ENCODE peak calls at places on chromosomes 13 and 19, in seven cellular contexts. P is stomach, B is cardiac muscle cell, L is coronary artery, O is upper lobe of left lung, M is uterus, H is choroid plexus epithelial cell. N is an unnamed sample.

GRCh38 chr13:65748227-65748626 is 1481.9 kb downstream of the PCDH9 start:
- DNase-seq in M (no peak), H (no peak), B (no peak), P (no peak), O (peak), L (no peak), N (no peak)

GRCh38 chr19:35142531-35143230 is 374 bp upstream of the FXYD7 start:
- DNase-seq in H (peak), M (no peak), O (peak), L (no peak), P (peak), B (peak), N (no peak)

GRCh38 chr13:27450921-27451461 is 627 bp upstream of the MTIF3 start:
- DNase-seq in M (peak), B (peak), L (no peak), H (peak), P (peak), O (peak), N (no peak)

GRCh38 chr19:18156841-18157464 is 4.0 kb downstream of the PIK3R2 start:
- DNase-seq in B (peak), P (peak), L (no peak), H (peak), M (peak), O (peak), N (peak)

GRCh38 chr13:113588394-113589111 is 4.0 kb downstream of the TFDP1 start:
- DNase-seq in O (no peak), P (peak), L (peak), M (peak), H (no peak), B (no peak), N (no peak)

GRCh38 chr19:21586341-21587116 is 81.1 kb downstream of the ZNF429 start:
- DNase-seq in M (no peak), H (no peak), B (peak), P (peak), O (peak), L (no peak), N (no peak)

GRCh38 chr19:15107056-15108010 is at the start of gene SYDE1:
- DNase-seq in P (no peak), M (peak), L (peak), H (peak), O (peak), B (peak), N (no peak)

GRCh38 chr13:75223981-75224742 is 257.8 kb downstream of the TBC1D4 start:
- DNase-seq in H (no peak), L (no peak), O (no peak), M (no peak), P (no peak), B (no peak), N (no peak)

GRCh38 chr13:60439201-60439600 is 42.2 kb downstream of the TDRD3 start:
- DNase-seq in L (no peak), H (no peak), O (no peak), P (no peak), B (no peak), M (no peak), N (no peak)

GRCh38 chr13:104953588-104953987 is 1581.9 kb downstream of the EFNB2 start:
- DNase-seq in O (no peak), B (no peak), L (no peak), H (peak), M (no peak), P (no peak), N (no peak)

GRCh38 chr19:5332501-5332900 is 8.1 kb downstream of the PTPRS start:
- DNase-seq in M (no peak), L (no peak), H (no peak), B (no peak), P (no peak), O (no peak), N (no peak)

GRCh38 chr13:49827336-49827735 is 34.9 kb upstream of the KPNA3 start:
- DNase-seq in H (no peak), L (no peak), O (no peak), B (no peak), M (no peak), P (no peak), N (no peak)
- TF ChIP-seq CTCF in H (no peak), L (no peak), O (no peak), B (no peak), M (no peak), P (no peak), N (no peak)

GRCh38 chr19:1125601-1126533 is 22.1 kb downstream of the GPX4 start:
- DNase-seq in H (no peak), L (no peak), B (no peak), O (peak), M (no peak), P (no peak), N (no peak)
- H3K4me3 ChIP-seq in H (no peak), L (no peak), B (no peak), O (no peak), M (no peak), P (no peak), N (no peak)

GRCh38 chr19:38413416-38413815 is 10.5 kb downstream of the FAM98C start:
- DNase-seq in B (no peak), O (no peak), M (no peak), H (no peak), L (no peak), P (no peak), N (no peak)

GRCh38 chr19:38420935-38421334 is 5.1 kb downstream of the RASGRP4 start:
- DNase-seq in H (no peak), P (no peak), O (no peak), B (no peak), M (no peak), L (no peak), N (no peak)

GRCh38 chr19:38417544-38418506 is 8.2 kb downstream of the RASGRP4 start:
- DNase-seq in P (peak), M (no peak), O (peak), L (no peak), H (no peak), B (peak), N (no peak)

GRCh38 chr19:38412961-38413360 is 10.1 kb downstream of the FAM98C start:
- DNase-seq in P (no peak), B (peak), M (no peak), O (peak), H (no peak), L (no peak), N (no peak)

GRCh38 chr19:38417146-38417543 is 8.9 kb downstream of the RASGRP4 start:
- DNase-seq in H (no peak), O (no peak), M (no peak), L (no peak), B (no peak), P (no peak), N (no peak)
- TF ChIP-seq CTCF in H (no peak), O (no peak), M (no peak), L (no peak), B (no peak), P (no peak), N (no peak)

GRCh38 chr13:40583738-40584137 is 82.7 kb downstream of the FOXO1 start:
- DNase-seq in L (no peak), H (no peak), B (no peak), P (no peak), O (no peak), M (no peak), N (no peak)
- H3K4me3 ChIP-seq in L (no peak), H (no peak), B (no peak), P (no peak), O (no peak), M (no peak), N (no peak)

GRCh38 chr19:45152504-45153338 is 8.1 kb downstream of the NKPD1 start:
- DNase-seq in M (peak), L (no peak), H (peak), B (no peak), O (peak), P (peak), N (no peak)
- TF ChIP-seq CTCF in M (no peak), L (no peak), H (peak), B (no peak), O (no peak), P (no peak), N (no peak)

DNA sequence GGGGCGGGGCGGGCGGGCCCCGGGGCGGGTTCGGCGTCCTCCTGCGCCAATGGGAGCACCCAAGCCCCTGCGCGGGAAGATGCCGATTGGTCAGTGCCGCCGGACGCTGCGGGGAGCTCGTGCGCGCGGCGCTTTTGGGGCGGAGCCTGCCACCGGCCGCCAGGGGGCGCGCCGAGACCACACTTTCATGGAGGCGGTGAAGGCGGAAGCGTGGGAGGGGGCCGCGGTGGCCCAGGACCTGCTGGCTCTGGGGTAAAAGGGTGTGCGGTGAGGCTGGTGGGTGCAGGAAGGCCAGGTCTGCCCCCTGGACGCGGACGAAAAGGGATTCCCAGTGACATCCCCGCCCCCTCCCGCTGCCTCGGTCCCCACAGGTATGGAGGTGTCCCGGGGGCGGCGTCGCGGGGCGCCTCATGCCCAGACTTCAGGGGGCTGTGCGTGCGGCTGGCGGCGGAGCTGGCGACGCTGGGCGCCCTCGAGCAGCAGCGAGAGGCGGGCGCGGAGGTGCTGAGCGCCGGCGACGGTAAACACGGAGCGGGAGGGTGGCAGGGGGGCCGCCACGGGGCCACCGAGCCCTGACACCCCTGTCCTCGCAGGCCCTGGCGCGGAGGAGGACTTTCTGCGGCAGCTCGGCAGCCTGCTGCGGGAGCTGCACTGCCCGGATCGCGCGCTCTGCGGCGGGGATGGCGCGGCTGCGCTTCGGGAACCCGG is at the start of gene FAM98C:
- DNase-seq in O (peak), H (peak), P (peak), B (peak), M (peak), L (peak), N (peak)
- H3K4me3 ChIP-seq in O (peak), H (peak), P (peak), B (peak), M (peak), L (peak), N (peak)

GRCh38 chr19:49929611-49930482 is 543 bp upstream of the NUP62 start:
- DNase-seq in H (peak), P (peak), L (peak), B (peak), O (peak), M (peak), N (peak)
- TF ChIP-seq CTCF in H (no peak), P (peak), L (no peak), B (no peak), O (peak), M (no peak), N (no peak)

DNA sequence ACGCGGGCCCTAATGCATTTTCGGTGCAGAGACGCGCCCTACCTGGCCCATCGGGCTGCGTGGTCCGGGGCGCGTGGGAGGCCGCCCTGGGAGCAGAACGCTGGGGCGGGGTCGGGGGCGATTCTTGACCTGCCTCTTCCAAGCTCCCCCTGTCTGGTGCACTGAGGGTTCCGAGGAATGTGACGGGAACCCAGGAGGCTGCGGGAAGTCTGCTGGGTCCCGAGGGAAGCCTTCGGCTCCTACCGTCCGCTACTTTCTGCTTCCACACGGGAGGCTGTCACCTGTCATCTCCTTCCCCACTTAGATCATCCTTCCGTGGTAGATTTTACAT is 768 bp upstream of the SPRYD7 start:
- DNase-seq in L (no peak), P (no peak), M (no peak), H (no peak), O (peak), B (no peak), N (no peak)
- H3K4me3 ChIP-seq in L (peak), P (peak), M (peak), H (peak), O (peak), B (peak), N (peak)

DNA sequence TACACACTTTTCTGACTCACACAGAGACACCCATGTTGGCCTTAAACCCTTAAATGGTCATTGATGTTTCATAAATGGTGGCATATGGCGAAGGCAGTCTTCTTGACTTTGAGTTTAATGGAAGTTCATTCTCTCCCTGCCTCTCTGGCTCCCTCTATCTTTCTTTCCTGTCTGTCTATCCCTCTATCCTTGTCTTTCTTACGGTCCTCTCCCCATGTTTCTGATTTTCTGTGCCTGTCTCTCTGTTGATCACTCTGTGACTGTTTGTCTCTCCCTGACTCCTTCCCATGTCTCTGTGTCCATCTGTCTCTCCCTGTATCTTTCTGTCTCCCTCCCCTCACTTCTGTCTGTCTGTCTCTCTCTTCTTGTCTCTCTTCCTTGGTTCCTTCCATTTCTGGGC is 43.2 kb upstream of the SHKBP1 start:
- DNase-seq in P (no peak), L (no peak), H (peak), O (no peak), M (no peak), B (no peak), N (no peak)
- TF ChIP-seq CTCF in P (no peak), L (no peak), H (peak), O (no peak), M (no peak), B (peak), N (peak)

GRCh38 chr13:103004790-103005307 is 61.4 kb downstream of the SLC10A2 start:
- DNase-seq in M (no peak), L (no peak), O (no peak), H (no peak), P (no peak), B (peak), N (no peak)

GRCh38 chr13:103007427-103007762 is 58.8 kb downstream of the SLC10A2 start:
- DNase-seq in H (no peak), B (no peak), M (no peak), P (no peak), O (no peak), L (no peak), N (no peak)

GRCh38 chr13:103009061-103009840 is 57.0 kb downstream of the SLC10A2 start:
- DNase-seq in O (no peak), M (no peak), H (peak), L (no peak), B (no peak), P (no peak), N (no peak)

GRCh38 chr13:103002279-103002678 is 63.9 kb downstream of the SLC10A2 start:
- DNase-seq in L (no peak), M (no peak), B (peak), O (no peak), P (no peak), H (no peak), N (no peak)

DNA sequence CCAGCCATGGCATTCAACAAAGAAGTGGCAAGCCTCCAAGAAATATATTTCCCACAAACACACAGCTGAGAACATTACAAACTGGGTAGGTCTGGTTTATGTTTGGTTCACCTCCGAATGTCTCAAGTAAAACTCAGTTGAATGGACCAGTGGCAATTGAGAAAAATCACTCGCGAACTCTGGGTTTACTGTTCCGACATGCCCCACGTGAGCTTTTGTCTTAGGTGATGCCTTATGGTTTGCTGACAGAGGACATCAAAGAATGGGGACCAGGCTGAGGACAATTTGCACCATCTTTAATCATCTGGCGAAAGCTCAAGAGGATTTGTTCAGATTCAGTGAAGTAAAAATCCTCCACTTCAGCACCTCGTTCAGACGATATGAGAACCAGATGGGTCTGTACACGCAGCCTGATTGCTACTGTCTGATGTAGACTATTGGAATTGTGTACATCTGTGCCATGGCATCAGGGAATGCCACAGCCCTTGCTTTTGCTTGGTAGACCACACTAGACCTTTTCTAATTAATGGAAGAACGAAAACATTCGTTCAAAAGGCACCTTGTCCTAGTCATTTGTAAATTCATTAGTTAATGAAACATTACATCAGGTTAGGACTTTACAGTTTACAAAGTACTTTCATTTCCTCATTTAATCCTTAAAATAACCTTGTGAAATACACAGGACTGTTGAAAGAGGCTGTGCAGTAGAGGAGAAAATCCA is 59.4 kb downstream of the SLC10A2 start:
- DNase-seq in O (no peak), H (no peak), L (no peak), M (no peak), P (no peak), B (peak), N (no peak)
- H3K4me3 ChIP-seq in O (no peak), H (no peak), L (no peak), M (no peak), P (no peak), B (no peak), N (no peak)

N was measured in HFF-Myc.